ENCODE peak calls at places on chromosome 13, in four cellular contexts. One of them, this sample, is unnamed.

GRCh38 chr13:30165791-30166190 is 141.6 kb downstream of the KATNAL1 start:
- DNase-seq in smooth muscle cell of the brain vasculature: no peak
- DNase-seq in left ventricle myocardium superior: no peak
- DNase-seq in Daoy: no peak
- DNase-seq in this sample: no peak

GRCh38 chr13:73038064-73038463 is 20.7 kb upstream of the KLF5 start:
- DNase-seq in Daoy: no peak
- DNase-seq in left ventricle myocardium superior: no peak
- DNase-seq in smooth muscle cell of the brain vasculature: no peak
- DNase-seq in this sample: no peak

GRCh38 chr13:43769552-43769951 is 17.2 kb downstream of the ENOX1 start:
- DNase-seq in smooth muscle cell of the brain vasculature: no peak
- DNase-seq in Daoy: no peak
- DNase-seq in left ventricle myocardium superior: no peak
- DNase-seq in this sample: no peak

GRCh38 chr13:40114305-40114896 is 458.9 kb downstream of the COG6 start:
- DNase-seq in left ventricle myocardium superior: no peak
- DNase-seq in smooth muscle cell of the brain vasculature: no peak
- DNase-seq in Daoy: no peak
- DNase-seq in this sample: no peak

GRCh38 chr13:49560270-49561063 is 24.9 kb downstream of the RCBTB1 start:
- DNase-seq in left ventricle myocardium superior: no peak
- DNase-seq in smooth muscle cell of the brain vasculature: peak; percentile 70
- DNase-seq in Daoy: no peak
- DNase-seq in this sample: peak; percentile 24

GRCh38 chr13:99985243-99985874 is 3.8 kb downstream of the ZIC2 start:
- DNase-seq in smooth muscle cell of the brain vasculature: no peak
- DNase-seq in Daoy: peak; percentile 31
- DNase-seq in left ventricle myocardium superior: no peak
- DNase-seq in this sample: no peak

GRCh38 chr13:21333186-21333585 is 125.9 kb downstream of the ZDHHC20 start:
- DNase-seq in Daoy: no peak
- DNase-seq in left ventricle myocardium superior: no peak
- DNase-seq in smooth muscle cell of the brain vasculature: no peak
- DNase-seq in this sample: no peak

GRCh38 chr13:94674609-94675348 is 37.6 kb downstream of the SOX21 start:
- DNase-seq in smooth muscle cell of the brain vasculature: no peak
- DNase-seq in Daoy: peak; percentile 42
- DNase-seq in left ventricle myocardium superior: no peak
- DNase-seq in this sample: peak; percentile 8

GRCh38 chr13:61600360-61601033 is 184.8 kb upstream of the PCDH20 start:
- DNase-seq in smooth muscle cell of the brain vasculature: no peak
- DNase-seq in left ventricle myocardium superior: no peak
- DNase-seq in Daoy: no peak
- DNase-seq in this sample: no peak

GRCh38 chr13:44797685-44798084 is 191.6 kb downstream of the NUFIP1 start:
- DNase-seq in left ventricle myocardium superior: no peak
- DNase-seq in smooth muscle cell of the brain vasculature: no peak
- DNase-seq in Daoy: no peak
- DNase-seq in this sample: no peak

GRCh38 chr13:38180100-38180499 is 169.6 kb upstream of the UFM1 start:
- DNase-seq in left ventricle myocardium superior: no peak
- DNase-seq in Daoy: no peak
- DNase-seq in smooth muscle cell of the brain vasculature: no peak
- DNase-seq in this sample: no peak

GRCh38 chr13:59706101-59706976 is 457.4 kb downstream of the DIAPH3 start:
- DNase-seq in smooth muscle cell of the brain vasculature: no peak
- DNase-seq in left ventricle myocardium superior: no peak
- DNase-seq in Daoy: no peak
- DNase-seq in this sample: no peak

GRCh38 chr13:27020415-27020814 is 151.2 kb downstream of the USP12 start:
- DNase-seq in Daoy: no peak
- DNase-seq in left ventricle myocardium superior: no peak
- DNase-seq in smooth muscle cell of the brain vasculature: no peak
- DNase-seq in this sample: no peak

GRCh38 chr13:73422973-73423372 is 364.2 kb downstream of the KLF5 start:
- DNase-seq in Daoy: no peak
- DNase-seq in left ventricle myocardium superior: no peak
- DNase-seq in smooth muscle cell of the brain vasculature: no peak
- DNase-seq in this sample: no peak

GRCh38 chr13:32639502-32640105 is 53.4 kb downstream of the PDS5B start:
- DNase-seq in smooth muscle cell of the brain vasculature: peak; percentile 36
- DNase-seq in Daoy: peak; percentile 33
- DNase-seq in left ventricle myocardium superior: peak; percentile 46
- DNase-seq in this sample: peak; percentile 39

GRCh38 chr13:71591380-71591779 is 275.6 kb downstream of the DACH1 start:
- DNase-seq in smooth muscle cell of the brain vasculature: no peak
- DNase-seq in left ventricle myocardium superior: no peak
- DNase-seq in Daoy: no peak
- DNase-seq in this sample: no peak

GRCh38 chr13:27383104-27383921 is 41.1 kb upstream of the GTF3A start:
- DNase-seq in left ventricle myocardium superior: no peak
- DNase-seq in smooth muscle cell of the brain vasculature: no peak
- DNase-seq in Daoy: no peak
- DNase-seq in this sample: no peak